ENCODE peak calls at places on chromosomes 12 and 14, in nine cellular contexts. V is right lobe of liver; T is endodermal cell; Z is CD8-positive, alpha-beta T cell; I is Peyer's patch; F is gastrocnemius medialis; L is PC-3; J is sigmoid colon; N is IMR-90. W is an unnamed sample.

GRCh38 chr12:24396266-24396665 is 446.8 kb upstream of the SOX5 start:
- DNase-seq in L (no peak), T (peak; percentile 58), N (no peak), J (no peak), V (no peak), Z (no peak), F (no peak), I (no peak), W (no peak)

GRCh38 chr14:104166698-104167097 is 28.3 kb downstream of the KIF26A start:
- DNase-seq in V (no peak), Z (no peak), N (no peak), F (no peak), I (no peak), J (no peak), T (no peak), L (no peak), W (no peak)

GRCh38 chr12:12608557-12608957 is 3.1 kb upstream of the CREBL2 start:
- DNase-seq in F (no peak), L (peak; percentile 45), J (no peak), T (no peak), N (peak; percentile 17), I (no peak), Z (no peak), V (no peak), W (no peak)

GRCh38 chr14:85824526-85824925 is 294.6 kb downstream of the FLRT2 start:
- DNase-seq in T (no peak), V (no peak), N (no peak), I (no peak), J (no peak), L (no peak), Z (no peak), F (no peak), W (no peak)

GRCh38 chr12:20646239-20646827 is 48.8 kb upstream of the SLCO1C1 start:
- DNase-seq in J (no peak), Z (no peak), V (no peak), F (no peak), N (peak; percentile 60), I (no peak), T (no peak), L (peak; percentile 54), W (no peak)

GRCh38 chr14:73663548-73664212 is 18.9 kb downstream of the DNAL1 start:
- DNase-seq in V (no peak), N (no peak), I (no peak), J (no peak), L (no peak), T (no peak), Z (no peak), F (no peak), W (no peak)

GRCh38 chr12:6062427-6063378 is 61.8 kb downstream of the VWF start:
- DNase-seq in N (peak; percentile 48), J (peak; percentile 76), L (peak; percentile 56), I (no peak), Z (peak; percentile 63), V (peak; percentile 66), F (peak; percentile 15), T (peak; percentile 94), W (peak; percentile 74)

GRCh38 chr12:544941-545635 is 85.3 kb downstream of the B4GALNT3 start:
- DNase-seq in N (no peak), L (no peak), I (no peak), V (no peak), T (no peak), J (no peak), F (no peak), Z (no peak), W (no peak)

GRCh38 chr14:82447586-82447985 is 913.9 kb upstream of the SEL1L start:
- DNase-seq in T (no peak), F (no peak), I (no peak), L (no peak), N (no peak), J (no peak), Z (no peak), V (no peak), W (no peak)

GRCh38 chr12:8699714-8700113 is 1.9 kb downstream of the RIMKLB start:
- DNase-seq in V (no peak), J (no peak), T (peak; percentile 81), Z (no peak), N (no peak), F (no peak), L (no peak), I (no peak), W (no peak)

GRCh38 chr12:46516933-46517578 is 144.5 kb upstream of the SLC38A2 start:
- DNase-seq in T (no peak), L (no peak), Z (no peak), N (no peak), I (no peak), F (no peak), J (no peak), V (no peak), W (no peak)

GRCh38 chr12:60535363-60535762 is 939.5 kb downstream of the SLC16A7 start:
- DNase-seq in L (no peak), V (no peak), F (no peak), J (no peak), T (no peak), N (peak; percentile 0), I (no peak), Z (no peak), W (no peak)

GRCh38 chr14:90373887-90374286 is 22.9 kb upstream of the CALM1 start:
- DNase-seq in T (no peak), J (no peak), N (peak; percentile 29), L (peak; percentile 67), I (no peak), V (no peak), F (no peak), Z (no peak), W (no peak)

GRCh38 chr12:68159681-68160304 is at the start of gene IFNG:
- DNase-seq in I (no peak), V (no peak), F (no peak), T (no peak), N (no peak), L (no peak), Z (peak; percentile 29), J (no peak), W (no peak)

GRCh38 chr12:6961278-6961694 is 9.2 kb downstream of the PHB2 start:
- DNase-seq in Z (peak; percentile 94), N (no peak), V (peak; percentile 68), L (no peak), F (no peak), T (peak; percentile 73), I (peak; percentile 72), J (peak; percentile 86), W (peak; percentile 94)

GRCh38 chr14:95549656-95550585 is 15.1 kb downstream of the GLRX5 start:
- DNase-seq in F (no peak), V (peak; percentile 69), L (no peak), J (no peak), N (no peak), Z (no peak), T (peak; percentile 43), I (no peak), W (peak; percentile 27)

GRCh38 chr12:70646850-70647249 is 9.6 kb upstream of the PTPRB start:
- DNase-seq in L (peak; percentile 74), V (no peak), Z (no peak), N (peak; percentile 85), F (no peak), J (no peak), T (no peak), I (no peak), W (no peak)

GRCh38 chr12:53820503-53820902 is 68.7 kb upstream of the CISTR start:
- DNase-seq in V (no peak), F (no peak), T (no peak), J (no peak), I (no peak), Z (no peak), L (peak; percentile 79), N (peak; percentile 34), W (no peak)

GRCh38 chr12:120109570-120110267 is 6.8 kb downstream of the RAB35 start:
- DNase-seq in L (no peak), Z (no peak), I (no peak), V (no peak), T (peak; percentile 75), F (no peak), J (no peak), N (no peak), W (no peak)

GRCh38 chr12:51972849-51973273 is 21.4 kb downstream of the ACVR1B start:
- DNase-seq in L (no peak), V (peak; percentile 70), I (peak; percentile 62), J (peak; percentile 75), N (peak; percentile 73), F (no peak), Z (peak; percentile 66), T (no peak), W (peak; percentile 87)
- H3K4me1 ChIP-seq in L (peaks cover 18% of the 10 kb centered on the region), V (peaks cover 19% of the 10 kb centered on the region), I (peaks cover 62% of the 10 kb centered on the region), J (peaks cover 37% of the 10 kb centered on the region), N (peaks cover 38% of the 10 kb centered on the region), F (peaks cover 42% of the 10 kb centered on the region), Z (peaks cover 61% of the 10 kb centered on the region), T (peaks cover 39% of the 10 kb centered on the region), W (peaks cover 66% of the 10 kb centered on the region)

GRCh38 chr12:57058454-57058853 is 8.5 kb upstream of the MYO1A start:
- DNase-seq in N (no peak), L (no peak), V (no peak), J (no peak), T (no peak), F (no peak), Z (no peak), I (no peak), W (no peak)
- H3K36me3 ChIP-seq in N (peaks cover 17% of the 10 kb centered on the region), L (peaks cover 44% of the 10 kb centered on the region), V (no peaks in the 10 kb centered on the region), J (peaks cover 8% of the 10 kb centered on the region), T (peaks cover 66% of the 10 kb centered on the region), F (no peaks in the 10 kb centered on the region), Z (no peaks in the 10 kb centered on the region), I (no peaks in the 10 kb centered on the region), W (peaks cover 32% of the 10 kb centered on the region)

DNA sequence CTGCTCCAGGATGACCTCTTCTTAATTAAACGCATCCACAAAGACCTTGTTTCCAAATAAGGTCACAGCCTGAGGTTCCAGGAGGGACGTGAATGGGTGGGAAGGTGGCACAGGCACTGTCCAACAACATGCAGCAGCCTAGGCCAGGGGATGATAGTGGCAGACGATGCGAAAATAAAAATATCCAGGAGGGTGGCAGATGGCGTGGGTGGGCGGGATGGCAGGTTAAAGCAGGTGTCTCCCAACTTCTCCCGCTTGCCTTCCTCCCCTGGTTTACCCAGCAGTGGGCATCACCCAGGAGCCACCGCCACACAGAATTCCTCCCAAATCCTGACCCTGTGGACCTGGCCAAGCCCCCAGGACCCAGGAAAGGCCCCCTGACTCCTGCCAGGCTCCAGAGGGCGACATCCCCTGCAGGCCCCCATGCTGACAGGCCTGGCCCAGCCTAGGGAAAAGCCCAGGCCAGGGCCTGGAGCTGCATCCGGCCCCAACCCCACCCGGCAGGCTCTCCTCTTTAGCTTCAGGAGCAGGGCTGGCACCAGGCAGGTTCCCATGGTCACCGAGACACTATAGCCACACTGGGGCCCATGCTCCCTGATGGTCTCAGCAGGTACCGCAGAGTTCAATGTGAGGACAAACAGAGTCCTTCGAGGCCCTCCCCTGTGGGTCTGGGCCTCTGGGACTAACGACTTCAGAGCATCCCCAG is 9.7 kb downstream of the NCOR2 start:
- DNase-seq in Z (no peak), J (no peak), N (no peak), I (no peak), T (peak; percentile 83), V (no peak), F (no peak), L (no peak), W (peak; percentile 50)
- TF ChIP-seq CTCF in Z (no peak), J (no peak), N (no peak), I (no peak), T (no peak), V (no peak), F (no peak), L (no peak), W (no peak)

DNA sequence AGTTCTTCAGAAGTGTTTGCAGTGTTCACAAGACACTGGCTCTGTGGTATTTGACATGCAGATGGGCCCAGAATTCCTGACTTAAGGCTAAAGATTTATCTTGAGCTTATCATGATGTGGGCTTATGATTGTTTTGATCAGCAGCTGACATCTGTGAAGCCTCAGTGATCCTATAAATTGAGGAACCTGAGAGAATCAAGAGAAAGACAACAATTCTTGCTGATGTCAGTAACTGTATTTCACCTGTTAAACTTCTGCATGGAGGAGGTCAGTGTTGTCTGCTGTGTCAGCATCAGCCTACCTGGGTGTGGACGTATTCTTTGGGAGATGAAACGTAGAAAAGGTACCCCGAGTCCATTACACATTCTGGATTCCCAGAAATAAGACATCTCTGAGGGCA is 33.3 kb downstream of the TRAF3 start:
- DNase-seq in N (no peak), T (no peak), Z (no peak), J (no peak), I (no peak), V (no peak), F (no peak), L (no peak), W (no peak)
- H3K4me1 ChIP-seq in N (peaks cover 4% of the 10 kb centered on the region), T (no peaks in the 10 kb centered on the region), Z (peaks cover 22% of the 10 kb centered on the region), J (no peaks in the 10 kb centered on the region), I (peaks cover 14% of the 10 kb centered on the region), V (no peaks in the 10 kb centered on the region), F (no peaks in the 10 kb centered on the region), L (peaks cover 6% of the 10 kb centered on the region), W (peaks cover 3% of the 10 kb centered on the region)

W was measured in upper lobe of right lung.